ENCODE peak calls at places on chromosomes 7 and 10, in eight cellular contexts. D, Y, H, F, M, C, L and X are unnamed samples. For H3K4me1, the result is how much of the 10 kb centered on the place peaks cover.

GRCh38 chr10:114320249-114321116 is 81.4 kb downstream of the VWA2 start:
- DNase-seq in D (peak), Y (peak), H (peak), F (no peak), M (no peak), C (peak), L (no peak), X (no peak)

GRCh38 chr10:124497196-124497990 is 35.8 kb downstream of the LHPP start:
- DNase-seq in D (no peak), Y (no peak), H (no peak), F (peak), M (no peak), C (no peak), L (no peak), X (no peak)

GRCh38 chr7:129462445-129462844 is 28.2 kb downstream of the STRIP2 start:
- DNase-seq in D (no peak), Y (no peak), H (no peak), F (no peak), M (no peak), C (no peak), L (no peak), X (peak)

GRCh38 chr10:98384531-98385133 is 30.4 kb downstream of the PYROXD2 start:
- DNase-seq in D (no peak), Y (no peak), H (no peak), F (no peak), M (no peak), C (peak), L (no peak), X (no peak)

GRCh38 chr7:24956021-24956420 is 24.0 kb downstream of the OSBPL3 start:
- DNase-seq in D (no peak), Y (no peak), H (no peak), F (peak), M (no peak), C (no peak), L (no peak), X (no peak)

GRCh38 chr7:91852263-91852741 is 28.2 kb downstream of the MTERF1 start:
- DNase-seq in D (no peak), Y (no peak), H (peak), F (no peak), M (no peak), C (no peak), L (no peak), X (no peak)

GRCh38 chr7:154684651-154685563 is 318.0 kb downstream of the PAXIP1 start:
- DNase-seq in D (no peak), Y (no peak), H (no peak), F (peak), M (peak), C (no peak), L (no peak), X (no peak)

GRCh38 chr10:3897156-3897555 is 112.1 kb upstream of the KLF6 start:
- DNase-seq in D (no peak), Y (no peak), H (peak), F (no peak), M (no peak), C (no peak), L (no peak), X (no peak)

GRCh38 chr10:125795111-125795510 is 19.5 kb upstream of the MMP21 start:
- DNase-seq in D (no peak), Y (no peak), H (no peak), F (no peak), M (no peak), C (no peak), L (no peak), X (no peak)

GRCh38 chr10:100377830-100378229 is 30.8 kb downstream of the SCD start:
- DNase-seq in D (no peak), Y (no peak), H (no peak), F (no peak), M (no peak), C (no peak), L (no peak), X (no peak)

GRCh38 chr7:112280267-112280666 is 73.8 kb downstream of the ZNF277 start:
- DNase-seq in D (no peak), Y (no peak), H (no peak), F (no peak), M (no peak), C (no peak), L (no peak), X (no peak)

GRCh38 chr7:155222578-155222977 is 75.1 kb upstream of the INSIG1 start:
- DNase-seq in D (no peak), Y (no peak), H (no peak), F (no peak), M (no peak), C (no peak), L (no peak), X (no peak)

GRCh38 chr7:41437257-41438196 is 265.4 kb downstream of the INHBA start:
- DNase-seq in D (no peak), Y (no peak), H (no peak), F (no peak), M (no peak), C (no peak), L (no peak), X (no peak)

GRCh38 chr7:106947244-106947728 is 82.2 kb downstream of the PIK3CG start:
- DNase-seq in D (peak), Y (peak), H (peak), F (peak), M (peak), C (no peak), L (peak), X (no peak)

GRCh38 chr7:2540641-2541051 is 14.7 kb downstream of the BRAT1 start:
- DNase-seq in D (no peak), Y (no peak), H (no peak), F (peak), M (peak), C (peak), L (no peak), X (no peak)

GRCh38 chr10:92972066-92972870 is 88.3 kb upstream of the CYP26C1 start:
- DNase-seq in D (no peak), Y (peak), H (peak), F (no peak), M (peak), C (no peak), L (no peak), X (no peak)

GRCh38 chr10:95759233-95759826 is 3.4 kb downstream of the ENTPD1 start:
- DNase-seq in D (no peak), Y (no peak), H (no peak), F (no peak), M (no peak), C (no peak), L (no peak), X (no peak)

GRCh38 chr7:40828686-40829085 is 693.9 kb downstream of the SUGCT start:
- DNase-seq in D (no peak), Y (no peak), H (no peak), F (no peak), M (no peak), C (no peak), L (no peak), X (no peak)

GRCh38 chr7:55188590-55189446 is 170.0 kb downstream of the EGFR start:
- DNase-seq in D (no peak), Y (peak), H (no peak), F (no peak), M (peak), C (no peak), L (no peak), X (no peak)

GRCh38 chr10:103612462-103613365 is 119.2 kb downstream of the NEURL1 start:
- DNase-seq in D (no peak), Y (no peak), H (no peak), F (no peak), M (no peak), C (no peak), L (no peak), X (no peak)

GRCh38 chr7:131159961-131160361 is 167.7 kb upstream of the MKLN1 start:
- DNase-seq in D (no peak), Y (no peak), H (no peak), F (no peak), M (no peak), C (no peak), L (no peak), X (no peak)

GRCh38 chr10:114392112-114392835 is 12.0 kb downstream of the AFAP1L2 start:
- DNase-seq in D (no peak), Y (no peak), H (no peak), F (no peak), M (no peak), C (no peak), L (no peak), X (no peak)

GRCh38 chr7:158781976-158782637 is 47.2 kb downstream of the ESYT2 start:
- DNase-seq in D (no peak), Y (no peak), H (no peak), F (no peak), M (no peak), C (no peak), L (no peak), X (no peak)

GRCh38 chr10:14459670-14460069 is 128.9 kb upstream of the FRMD4A start:
- DNase-seq in D (no peak), Y (no peak), H (no peak), F (no peak), M (no peak), C (no peak), L (no peak), X (no peak)

GRCh38 chr7:82530361-82530760 is 86.8 kb upstream of the CACNA2D1 start:
- DNase-seq in D (no peak), Y (no peak), H (no peak), F (no peak), M (no peak), C (no peak), L (no peak), X (no peak)

GRCh38 chr10:110977662-110978061 is 58.3 kb downstream of the SHOC2 start:
- DNase-seq in D (no peak), Y (no peak), H (no peak), F (no peak), M (no peak), C (no peak), L (no peak), X (no peak)

GRCh38 chr7:13991791-13992620 is 2.5 kb upstream of the ETV1 start:
- DNase-seq in D (no peak), Y (no peak), H (no peak), F (no peak), M (no peak), C (no peak), L (no peak), X (no peak)

GRCh38 chr10:43437141-43437860 is 390 bp downstream of the ZNF487 start:
- DNase-seq in D (no peak), Y (no peak), H (peak), F (no peak), M (no peak), C (no peak), L (no peak), X (peak)

GRCh38 chr7:128177768-128178550 is 63.1 kb upstream of the LEP start:
- DNase-seq in D (no peak), Y (no peak), H (no peak), F (no peak), M (no peak), C (no peak), L (no peak), X (no peak)

GRCh38 chr10:30705625-30706149 is 76.1 kb upstream of the LYZL2 start:
- DNase-seq in D (no peak), Y (no peak), H (no peak), F (peak), M (no peak), C (peak), L (no peak), X (no peak)

GRCh38 chr7:159141660-159142059 is 3.0 kb downstream of the VIPR2 start:
- DNase-seq in D (peak), Y (no peak), H (no peak), F (no peak), M (no peak), C (no peak), L (no peak), X (no peak)

GRCh38 chr10:113126506-113127192 is 176.6 kb downstream of the TCF7L2 start:
- DNase-seq in D (peak), Y (peak), H (peak), F (peak), M (peak), C (peak), L (no peak), X (no peak)

GRCh38 chr7:148264933-148265557 is 325.5 kb upstream of the C7orf33 start:
- DNase-seq in D (no peak), Y (no peak), H (peak), F (peak), M (no peak), C (no peak), L (no peak), X (no peak)

GRCh38 chr7:21412953-21413352 is 14.9 kb upstream of the SP4 start:
- DNase-seq in D (no peak), Y (no peak), H (no peak), F (no peak), M (no peak), C (no peak), L (no peak), X (no peak)

GRCh38 chr10:21171197-21171935 is 274.3 kb upstream of the NEBL start:
- DNase-seq in D (no peak), Y (no peak), H (no peak), F (peak), M (no peak), C (no peak), L (no peak), X (no peak)

GRCh38 chr7:99623091-99623693 is 6.4 kb downstream of the ZSCAN25 start:
- DNase-seq in D (no peak), Y (no peak), H (no peak), F (no peak), M (no peak), C (no peak), L (no peak), X (peak)

GRCh38 chr10:33460461-33461294 is 126.2 kb upstream of the NRP1 start:
- DNase-seq in D (no peak), Y (peak), H (no peak), F (no peak), M (no peak), C (no peak), L (no peak), X (no peak)

GRCh38 chr10:91420868-91421267 is 10.7 kb downstream of the HECTD2 start:
- DNase-seq in D (no peak), Y (no peak), H (no peak), F (no peak), M (no peak), C (no peak), L (no peak), X (no peak)

GRCh38 chr7:2070151-2070763 is 162.5 kb downstream of the MAD1L1 start:
- DNase-seq in D (no peak), Y (no peak), H (no peak), F (no peak), M (no peak), C (no peak), L (no peak), X (no peak)

GRCh38 chr10:17178006-17178405 is 23.5 kb downstream of the TRDMT1 start:
- DNase-seq in D (no peak), Y (no peak), H (no peak), F (no peak), M (no peak), C (no peak), L (no peak), X (no peak)
- TF ChIP-seq EP300 in D (no peak), Y (no peak), H (no peak), F (no peak), M (no peak), C (no peak), L (no peak), X (no peak)

DNA sequence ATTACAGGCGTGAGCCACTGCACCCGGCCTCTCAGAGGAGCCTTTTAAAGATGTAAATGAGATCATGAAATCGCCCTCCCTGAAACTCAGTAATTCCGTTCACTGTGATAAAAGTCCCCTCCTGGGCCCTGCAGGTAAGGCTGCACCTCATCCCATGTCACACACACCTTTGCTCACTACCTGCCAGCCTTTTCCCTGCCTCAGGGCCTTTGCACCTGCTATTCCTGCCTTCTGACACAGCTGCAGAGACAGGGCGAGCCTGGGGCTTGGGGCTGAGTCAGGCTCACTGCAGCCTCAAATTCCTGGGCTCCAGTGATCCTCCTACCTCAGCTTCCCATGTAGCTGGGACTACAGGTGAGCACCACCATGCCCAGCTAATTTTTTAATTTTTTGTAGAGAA is 118.8 kb downstream of the MYL10 start:
- DNase-seq in D (no peak), Y (no peak), H (no peak), F (no peak), M (no peak), C (no peak), L (no peak), X (no peak)
- H3K4me1 ChIP-seq in D (under half), Y (under half), H (under half), F (under half), M (under half), C (under half), L (under half), X (under half)

DNA sequence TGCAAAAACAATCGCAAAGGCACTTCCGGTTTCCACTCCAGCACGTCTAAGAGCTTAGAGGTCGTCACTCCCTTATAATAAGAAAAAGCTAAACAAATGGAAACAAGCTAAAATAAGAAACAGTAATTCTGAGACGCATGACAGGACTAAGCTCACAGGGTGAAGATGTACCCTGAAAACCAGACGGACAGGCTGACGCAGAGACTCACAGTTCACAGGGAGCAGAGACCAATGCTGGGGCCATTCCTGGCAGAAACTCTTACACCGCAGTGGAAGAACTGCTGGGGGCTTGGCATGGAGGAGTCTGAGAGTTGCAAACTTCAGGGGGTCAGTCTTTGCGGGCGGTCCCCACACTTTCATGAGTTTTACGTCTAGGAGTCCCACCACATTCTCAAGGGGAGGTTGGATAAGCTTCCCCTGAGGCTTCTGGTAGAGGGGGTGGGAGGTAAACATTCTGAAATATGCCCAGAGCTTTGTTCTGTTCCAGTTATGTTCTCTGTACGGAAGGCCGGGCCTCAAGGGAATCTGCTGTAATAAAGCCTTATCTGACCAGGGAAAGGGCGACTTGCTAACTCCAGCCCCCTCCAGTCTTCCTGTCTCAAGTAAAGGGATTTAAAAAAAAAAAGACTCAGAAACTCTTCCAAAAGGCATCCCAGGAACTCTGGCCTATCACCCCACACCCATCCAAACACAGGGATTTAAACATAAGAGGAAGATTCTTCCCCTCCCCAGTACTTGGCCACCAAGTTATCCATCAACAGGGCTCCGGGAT is 47.8 kb downstream of the BRI3 start:
- DNase-seq in D (no peak), Y (no peak), H (no peak), F (no peak), M (no peak), C (no peak), L (no peak), X (no peak)
- TF ChIP-seq EP300 in D (no peak), Y (no peak), H (no peak), F (no peak), M (no peak), C (no peak), L (no peak), X (no peak)

GRCh38 chr10:122308487-122309141 is 37.5 kb downstream of the BTBD16 start:
- DNase-seq in D (no peak), Y (no peak), H (peak), F (no peak), M (no peak), C (no peak), L (no peak), X (no peak)
- H3K4me1 ChIP-seq in D (under half), Y (under half), H (half or more), F (under half), M (under half), C (under half), L (under half), X (under half)

GRCh38 chr7:44042221-44042620 is 2.3 kb upstream of the DBNL start:
- DNase-seq in D (no peak), Y (no peak), H (no peak), F (no peak), M (no peak), C (no peak), L (no peak), X (no peak)

GRCh38 chr7:44043902-44044301 is 600 bp upstream of the DBNL start:
- DNase-seq in D (no peak), Y (no peak), H (no peak), F (no peak), M (no peak), C (no peak), L (no peak), X (no peak)

GRCh38 chr7:44046321-44047061 is 2.0 kb downstream of the DBNL start:
- DNase-seq in D (no peak), Y (no peak), H (no peak), F (no peak), M (no peak), C (no peak), L (no peak), X (no peak)

GRCh38 chr7:44045226-44046014 is 918 bp downstream of the DBNL start:
- DNase-seq in D (no peak), Y (no peak), H (no peak), F (no peak), M (no peak), C (no peak), L (no peak), X (no peak)

GRCh38 chr7:44044315-44045225 is at the start of gene DBNL:
- DNase-seq in D (peak), Y (peak), H (peak), F (peak), M (peak), C (peak), L (peak), X (peak)
- TF ChIP-seq EP300 in D (no peak), Y (no peak), H (no peak), F (no peak), M (peak), C (peak), L (no peak), X (no peak)

GRCh38 chr10:28463141-28463540 is 69.8 kb upstream of the WAC start:
- DNase-seq in D (no peak), Y (no peak), H (no peak), F (no peak), M (no peak), C (no peak), L (no peak), X (no peak)

GRCh38 chr10:28468707-28469483 is 64.0 kb upstream of the WAC start:
- DNase-seq in D (no peak), Y (no peak), H (no peak), F (no peak), M (no peak), C (no peak), L (no peak), X (no peak)

GRCh38 chr10:28459453-28460144 is 73.3 kb upstream of the WAC start:
- DNase-seq in D (no peak), Y (no peak), H (no peak), F (no peak), M (no peak), C (no peak), L (no peak), X (no peak)

GRCh38 chr10:28467615-28468014 is 65.3 kb upstream of the WAC start:
- DNase-seq in D (no peak), Y (no peak), H (no peak), F (no peak), M (no peak), C (no peak), L (no peak), X (no peak)

GRCh38 chr10:28463676-28464395 is 69.1 kb upstream of the WAC start:
- DNase-seq in D (no peak), Y (peak), H (no peak), F (no peak), M (peak), C (no peak), L (no peak), X (no peak)
- H3K4me1 ChIP-seq in D (under half), Y (under half), H (under half), F (under half), M (under half), C (under half), L (under half), X (under half)